ENCODE peak calls at places on chromosomes 13 and 19, in four cellular contexts. One of them, this sample, is unnamed.
A peak's percentile ranks its signal among the peaks of the same experiment; 100 is the strongest.

GRCh38 chr13:44015808-44016207 is 136.1 kb downstream of the LACC1 start:
- DNase-seq in COR-L47: no peak
- DNase-seq in SK-N-SH: no peak
- DNase-seq in thyroid gland: no peak
- DNase-seq in this sample: no peak

GRCh38 chr19:51192689-51193088 is 32.2 kb upstream of the CD33 start:
- DNase-seq in COR-L47: no peak
- DNase-seq in SK-N-SH: no peak
- DNase-seq in thyroid gland: no peak
- DNase-seq in this sample: no peak

GRCh38 chr13:26873174-26873698 is 112.7 kb upstream of the GPR12 start:
- DNase-seq in COR-L47: no peak
- DNase-seq in SK-N-SH: no peak
- DNase-seq in thyroid gland: no peak
- DNase-seq in this sample: no peak

GRCh38 chr19:34600366-34600765 is 76.6 kb downstream of the SCGB2B2 start:
- DNase-seq in COR-L47: no peak
- DNase-seq in SK-N-SH: no peak
- DNase-seq in thyroid gland: no peak
- DNase-seq in this sample: no peak

GRCh38 chr13:100721885-100722512 is 47.4 kb upstream of the TMTC4 start:
- DNase-seq in COR-L47: peak; percentile 30
- DNase-seq in SK-N-SH: peak; percentile 63
- DNase-seq in thyroid gland: peak; percentile 40
- DNase-seq in this sample: peak; percentile 37

GRCh38 chr13:99895999-99896695 is 75.4 kb downstream of the ZIC5 start:
- DNase-seq in COR-L47: no peak
- DNase-seq in SK-N-SH: peak; percentile 58
- DNase-seq in thyroid gland: no peak
- DNase-seq in this sample: no peak

GRCh38 chr19:51097166-51097736 is 11.0 kb downstream of the CTU1 start:
- DNase-seq in COR-L47: peak; percentile 28
- DNase-seq in SK-N-SH: peak; percentile 76
- DNase-seq in thyroid gland: peak; percentile 49
- DNase-seq in this sample: peak; percentile 56

GRCh38 chr19:3249408-3249807 is 24.9 kb downstream of the CELF5 start:
- DNase-seq in COR-L47: no peak
- DNase-seq in SK-N-SH: peak; percentile 64
- DNase-seq in thyroid gland: no peak
- DNase-seq in this sample: no peak

GRCh38 chr13:24693862-24694471 is 13.8 kb downstream of the ATP12A start:
- DNase-seq in COR-L47: peak; percentile 40
- DNase-seq in SK-N-SH: peak; percentile 84
- DNase-seq in thyroid gland: peak; percentile 67
- DNase-seq in this sample: no peak

GRCh38 chr13:48542581-48543341 is 9.9 kb upstream of the RCBTB2 start:
- DNase-seq in COR-L47: peak; percentile 57
- DNase-seq in SK-N-SH: no peak
- DNase-seq in thyroid gland: peak; percentile 90
- DNase-seq in this sample: no peak

GRCh38 chr13:98313938-98314292 is 136.8 kb upstream of the RNF113B start:
- DNase-seq in COR-L47: no peak
- DNase-seq in SK-N-SH: peak; percentile 20
- DNase-seq in thyroid gland: no peak
- DNase-seq in this sample: no peak

GRCh38 chr19:1980782-1981181 is 34.7 kb downstream of the BTBD2 start:
- DNase-seq in COR-L47: no peak
- DNase-seq in SK-N-SH: no peak
- DNase-seq in thyroid gland: no peak
- DNase-seq in this sample: no peak

GRCh38 chr19:54439174-54439851 is 9.7 kb upstream of the LENG8 start:
- DNase-seq in COR-L47: no peak
- DNase-seq in SK-N-SH: peak; percentile 63
- DNase-seq in thyroid gland: no peak
- DNase-seq in this sample: no peak

GRCh38 chr19:15455996-15456395 is 6.2 kb upstream of the WIZ start:
- DNase-seq in COR-L47: no peak
- DNase-seq in SK-N-SH: no peak
- DNase-seq in thyroid gland: no peak
- DNase-seq in this sample: no peak

GRCh38 chr19:6044056-6044805 is 66.1 kb downstream of the RFX2 start:
- DNase-seq in COR-L47: no peak
- DNase-seq in SK-N-SH: no peak
- DNase-seq in thyroid gland: no peak
- DNase-seq in this sample: no peak

GRCh38 chr13:27055501-27055900 is 116.1 kb downstream of the USP12 start:
- DNase-seq in COR-L47: no peak
- DNase-seq in SK-N-SH: no peak
- DNase-seq in thyroid gland: no peak
- DNase-seq in this sample: no peak

GRCh38 chr19:50720921-50721291 is 1.3 kb upstream of the SHANK1 start:
- DNase-seq in COR-L47: no peak
- DNase-seq in SK-N-SH: no peak
- DNase-seq in thyroid gland: no peak
- DNase-seq in this sample: no peak

This sample was measured in central memory CD8-positive, alpha-beta T cell.